ENCODE peak calls at places on chromosomes 16 and 17, in seven cellular contexts. I, K, T, J, P, M and A are unnamed samples.

GRCh38 chr16:46885960-46886763 is 2.0 kb downstream of the GPT2 start:
- DNase-seq in M (no peak), T (no peak), I (no peak), P (no peak), J (no peak), K (no peak), A (no peak)

GRCh38 chr17:76538281-76538931 is 897 bp upstream of the CYGB start:
- DNase-seq in J (no peak), P (no peak), M (no peak), I (no peak), K (no peak), T (no peak), A (no peak)

GRCh38 chr17:39867891-39868553 is at the start of gene ZPBP2:
- DNase-seq in T (no peak), J (no peak), P (no peak), M (no peak), I (no peak), K (no peak), A (no peak)

GRCh38 chr16:76797457-76797856 is 393.5 kb upstream of the MON1B start:
- DNase-seq in P (no peak), M (no peak), I (no peak), T (no peak), K (no peak), J (no peak), A (no peak)

GRCh38 chr17:19760781-19761180 is 12.7 kb upstream of the ALDH3A1 start:
- DNase-seq in T (no peak), M (no peak), I (no peak), J (no peak), P (no peak), K (no peak), A (no peak)

GRCh38 chr17:1936766-1937165 is 88.4 kb downstream of the RTN4RL1 start:
- DNase-seq in T (no peak), J (no peak), K (no peak), M (no peak), P (no peak), I (no peak), A (no peak)

GRCh38 chr17:12431188-12431587 is 234.5 kb upstream of the MYOCD start:
- DNase-seq in P (no peak), J (no peak), K (no peak), I (no peak), T (no peak), M (no peak), A (no peak)

GRCh38 chr17:46818319-46818928 is at the start of gene WNT3:
- DNase-seq in J (peak), K (peak), T (no peak), I (peak), M (peak), P (peak), A (peak)

GRCh38 chr16:56286819-56287218 is 95.5 kb downstream of the GNAO1 start:
- DNase-seq in K (no peak), T (peak), P (peak), J (no peak), M (no peak), I (no peak), A (no peak)

GRCh38 chr17:67829331-67829730 is 4.0 kb downstream of the BPTF start:
- DNase-seq in M (peak), P (no peak), J (no peak), K (no peak), I (no peak), T (no peak), A (no peak)

GRCh38 chr17:35866356-35866950 is 2.2 kb downstream of the HEATR9 start:
- DNase-seq in P (no peak), J (no peak), T (peak), M (no peak), K (no peak), I (no peak), A (no peak)

GRCh38 chr16:58026139-58026704 is 668 bp downstream of the MMP15 start:
- DNase-seq in K (no peak), T (peak), P (peak), J (peak), I (no peak), M (peak), A (no peak)

GRCh38 chr17:66702106-66702936 is 132.6 kb upstream of the CACNG5 start:
- DNase-seq in T (no peak), J (no peak), M (no peak), I (no peak), P (no peak), K (no peak), A (no peak)

GRCh38 chr17:48546924-48547838 is 2.3 kb upstream of the HOXB2 start:
- DNase-seq in K (no peak), P (no peak), M (no peak), J (peak), I (no peak), T (peak), A (no peak)

GRCh38 chr17:30244853-30245385 is 9.4 kb upstream of the SLC6A4 start:
- DNase-seq in I (no peak), J (peak), K (no peak), M (no peak), T (peak), P (peak), A (no peak)

GRCh38 chr17:30274887-30275286 is 16.9 kb downstream of the BLMH start:
- DNase-seq in K (no peak), M (peak), P (no peak), I (no peak), J (no peak), T (no peak), A (no peak)

GRCh38 chr16:72932050-72932449 is 115.9 kb downstream of the ZFHX3 start:
- DNase-seq in P (peak), M (no peak), I (no peak), K (no peak), T (no peak), J (no peak), A (no peak)

GRCh38 chr17:75864448-75864871 is 9.3 kb upstream of the WBP2 start:
- DNase-seq in J (peak), I (no peak), T (no peak), K (peak), P (peak), M (no peak), A (no peak)

GRCh38 chr17:4948997-4949320 is 629 bp upstream of the PFN1 start:
- DNase-seq in M (peak), K (peak), T (peak), P (peak), J (peak), I (no peak), A (peak)

GRCh38 chr16:67406628-67407027 is 9.6 kb downstream of the ZDHHC1 start:
- DNase-seq in K (no peak), I (no peak), P (peak), J (peak), T (peak), M (peak), A (no peak)

GRCh38 chr17:40315678-40316570 is 6.9 kb downstream of the RARA start:
- DNase-seq in J (no peak), T (no peak), M (no peak), I (no peak), K (no peak), P (no peak), A (no peak)

GRCh38 chr16:65889533-65889966 is 476.9 kb upstream of the CDH5 start:
- DNase-seq in M (no peak), I (no peak), T (no peak), P (peak), K (no peak), J (no peak), A (no peak)

GRCh38 chr16:53689636-53690035 is 14.0 kb downstream of the RPGRIP1L start:
- DNase-seq in I (no peak), J (no peak), P (no peak), K (no peak), T (no peak), M (no peak), A (no peak)

GRCh38 chr16:49649013-49649785 is 206.7 kb downstream of the ZNF423 start:
- DNase-seq in P (peak), M (peak), T (peak), K (no peak), I (no peak), J (no peak), A (no peak)

GRCh38 chr16:259814-260253 is 15.9 kb downstream of the RGS11 start:
- DNase-seq in I (no peak), P (no peak), T (no peak), J (no peak), M (no peak), K (no peak), A (no peak)

GRCh38 chr16:66255647-66256046 is 110.8 kb upstream of the CDH5 start:
- DNase-seq in P (no peak), K (no peak), M (no peak), J (no peak), I (no peak), T (no peak), A (no peak)

GRCh38 chr16:25260416-25260815 is 2.8 kb upstream of the ZKSCAN2 start:
- DNase-seq in M (peak), J (no peak), K (no peak), P (no peak), T (no peak), I (no peak), A (no peak)

GRCh38 chr16:86492961-86493639 is 17.2 kb upstream of the FOXF1 start:
- DNase-seq in I (no peak), J (no peak), M (no peak), K (no peak), T (no peak), P (no peak), A (no peak)

GRCh38 chr17:50890675-50891516 is 24.7 kb upstream of the TOB1 start:
- DNase-seq in T (no peak), J (no peak), P (no peak), M (no peak), K (no peak), I (no peak), A (no peak)

GRCh38 chr16:2515180-2515803 is 1.5 kb downstream of the ATP6V0C start:
- DNase-seq in I (no peak), K (no peak), T (no peak), J (peak), P (no peak), M (no peak), A (no peak)

GRCh38 chr16:56781565-56781964 is 51.6 kb downstream of the NUP93 start:
- DNase-seq in J (no peak), T (no peak), P (no peak), I (no peak), K (no peak), M (no peak), A (no peak)

GRCh38 chr17:42720996-42721583 is 23.8 kb downstream of the EZH1 start:
- DNase-seq in T (peak), I (no peak), J (peak), M (peak), K (no peak), P (peak), A (no peak)

GRCh38 chr16:19132898-19133297 is 19.1 kb downstream of the ITPRIPL2 start:
- DNase-seq in K (no peak), P (no peak), I (no peak), T (no peak), M (no peak), J (no peak), A (no peak)

GRCh38 chr17:63700528-63701441 is 860 bp upstream of the LIMD2 start:
- DNase-seq in K (no peak), J (peak), P (no peak), M (no peak), I (no peak), T (no peak), A (no peak)

GRCh38 chr17:8574687-8575086 is 55.8 kb downstream of the MYH10 start:
- DNase-seq in M (peak), K (no peak), P (no peak), I (no peak), T (peak), J (no peak), A (no peak)